ENCODE peak calls at places on chromosomes 6 and 20, in ten cellular contexts. One of them, this sample, is unnamed.
A peak's percentile ranks its signal among the peaks of the same experiment; 100 is the strongest.

GRCh38 chr6:115969207-115969929 is 91.3 kb downstream of the FRK start:
- DNase-seq in posterior vena cava: no peak
- DNase-seq in fibroblast of pulmonary artery: peak; percentile 7
- DNase-seq in CD4-positive, alpha-beta memory T cell: no peak
- DNase-seq in RWPE1: no peak
- DNase-seq in thoracic aorta: no peak
- DNase-seq in stimulated activated CD4-positive, alpha-beta T cell treated with anti-CD3 and anti-CD28 coated beads, Interleukin-15, amount 100 ng/mL, for 1 hour: no peak
- DNase-seq in stromal cell of bone marrow: no peak
- DNase-seq in NB4: no peak
- DNase-seq in body of pancreas: no peak
- DNase-seq in this sample: no peak

GRCh38 chr6:41280658-41281057 is 5.8 kb downstream of the TREM1 start:
- DNase-seq in posterior vena cava: no peak
- DNase-seq in fibroblast of pulmonary artery: no peak
- DNase-seq in CD4-positive, alpha-beta memory T cell: no peak
- DNase-seq in RWPE1: no peak
- DNase-seq in thoracic aorta: no peak
- DNase-seq in stimulated activated CD4-positive, alpha-beta T cell treated with anti-CD3 and anti-CD28 coated beads, Interleukin-15, amount 100 ng/mL, for 1 hour: no peak
- DNase-seq in stromal cell of bone marrow: no peak
- DNase-seq in NB4: peak; percentile 42
- DNase-seq in body of pancreas: no peak
- DNase-seq in this sample: no peak

GRCh38 chr6:125095501-125096301 is 57.9 kb upstream of the TPD52L1 start:
- DNase-seq in posterior vena cava: no peak
- DNase-seq in fibroblast of pulmonary artery: peak; percentile 91
- DNase-seq in CD4-positive, alpha-beta memory T cell: no peak
- DNase-seq in RWPE1: no peak
- DNase-seq in thoracic aorta: no peak
- DNase-seq in stimulated activated CD4-positive, alpha-beta T cell treated with anti-CD3 and anti-CD28 coated beads, Interleukin-15, amount 100 ng/mL, for 1 hour: no peak
- DNase-seq in stromal cell of bone marrow: peak; percentile 43
- DNase-seq in NB4: no peak
- DNase-seq in body of pancreas: no peak
- DNase-seq in this sample: no peak

GRCh38 chr6:161091972-161092701 is 100.6 kb downstream of the MAP3K4 start:
- DNase-seq in posterior vena cava: no peak
- DNase-seq in fibroblast of pulmonary artery: no peak
- DNase-seq in CD4-positive, alpha-beta memory T cell: no peak
- DNase-seq in RWPE1: peak; percentile 50
- DNase-seq in thoracic aorta: no peak
- DNase-seq in stimulated activated CD4-positive, alpha-beta T cell treated with anti-CD3 and anti-CD28 coated beads, Interleukin-15, amount 100 ng/mL, for 1 hour: no peak
- DNase-seq in stromal cell of bone marrow: no peak
- DNase-seq in NB4: no peak
- DNase-seq in body of pancreas: no peak
- DNase-seq in this sample: no peak

GRCh38 chr20:44703183-44703925 is 11.8 kb upstream of the CCN5 start:
- DNase-seq in posterior vena cava: no peak
- DNase-seq in fibroblast of pulmonary artery: no peak
- DNase-seq in CD4-positive, alpha-beta memory T cell: no peak
- DNase-seq in RWPE1: no peak
- DNase-seq in thoracic aorta: no peak
- DNase-seq in stimulated activated CD4-positive, alpha-beta T cell treated with anti-CD3 and anti-CD28 coated beads, Interleukin-15, amount 100 ng/mL, for 1 hour: no peak
- DNase-seq in stromal cell of bone marrow: no peak
- DNase-seq in NB4: no peak
- DNase-seq in body of pancreas: no peak
- DNase-seq in this sample: no peak

GRCh38 chr6:12137480-12137879 is 125.4 kb downstream of the HIVEP1 start:
- DNase-seq in posterior vena cava: peak; percentile 77
- DNase-seq in fibroblast of pulmonary artery: peak; percentile 92
- DNase-seq in CD4-positive, alpha-beta memory T cell: no peak
- DNase-seq in RWPE1: no peak
- DNase-seq in thoracic aorta: peak; percentile 53
- DNase-seq in stimulated activated CD4-positive, alpha-beta T cell treated with anti-CD3 and anti-CD28 coated beads, Interleukin-15, amount 100 ng/mL, for 1 hour: no peak
- DNase-seq in stromal cell of bone marrow: peak; percentile 71
- DNase-seq in NB4: peak; percentile 12
- DNase-seq in body of pancreas: peak; percentile 74
- DNase-seq in this sample: no peak

GRCh38 chr20:34894723-34895122 is 18.3 kb downstream of the ACSS2 start:
- DNase-seq in posterior vena cava: no peak
- DNase-seq in fibroblast of pulmonary artery: no peak
- DNase-seq in CD4-positive, alpha-beta memory T cell: no peak
- DNase-seq in RWPE1: no peak
- DNase-seq in thoracic aorta: no peak
- DNase-seq in stimulated activated CD4-positive, alpha-beta T cell treated with anti-CD3 and anti-CD28 coated beads, Interleukin-15, amount 100 ng/mL, for 1 hour: no peak
- DNase-seq in stromal cell of bone marrow: no peak
- DNase-seq in NB4: no peak
- DNase-seq in body of pancreas: no peak
- DNase-seq in this sample: no peak

GRCh38 chr6:140073456-140073855 is 699.0 kb upstream of the CITED2 start:
- DNase-seq in posterior vena cava: no peak
- DNase-seq in fibroblast of pulmonary artery: peak; percentile 96
- DNase-seq in CD4-positive, alpha-beta memory T cell: no peak
- DNase-seq in RWPE1: no peak
- DNase-seq in thoracic aorta: no peak
- DNase-seq in stimulated activated CD4-positive, alpha-beta T cell treated with anti-CD3 and anti-CD28 coated beads, Interleukin-15, amount 100 ng/mL, for 1 hour: no peak
- DNase-seq in stromal cell of bone marrow: no peak
- DNase-seq in NB4: peak; percentile 18
- DNase-seq in body of pancreas: no peak
- DNase-seq in this sample: no peak

GRCh38 chr6:158607411-158608170 is 37.0 kb downstream of the DYNLT1 start:
- DNase-seq in posterior vena cava: no peak
- DNase-seq in fibroblast of pulmonary artery: no peak
- DNase-seq in CD4-positive, alpha-beta memory T cell: no peak
- DNase-seq in RWPE1: no peak
- DNase-seq in thoracic aorta: no peak
- DNase-seq in stimulated activated CD4-positive, alpha-beta T cell treated with anti-CD3 and anti-CD28 coated beads, Interleukin-15, amount 100 ng/mL, for 1 hour: no peak
- DNase-seq in stromal cell of bone marrow: no peak
- DNase-seq in NB4: no peak
- DNase-seq in body of pancreas: no peak
- DNase-seq in this sample: no peak

GRCh38 chr20:32195581-32195980 is 12.0 kb downstream of the PLAGL2 start:
- DNase-seq in posterior vena cava: no peak
- DNase-seq in fibroblast of pulmonary artery: no peak
- DNase-seq in CD4-positive, alpha-beta memory T cell: no peak
- DNase-seq in RWPE1: no peak
- DNase-seq in thoracic aorta: no peak
- DNase-seq in stimulated activated CD4-positive, alpha-beta T cell treated with anti-CD3 and anti-CD28 coated beads, Interleukin-15, amount 100 ng/mL, for 1 hour: no peak
- DNase-seq in stromal cell of bone marrow: no peak
- DNase-seq in NB4: no peak
- DNase-seq in body of pancreas: peak; percentile 56
- DNase-seq in this sample: no peak

GRCh38 chr6:79431469-79431868 is 105.8 kb downstream of the LCA5 start:
- DNase-seq in posterior vena cava: no peak
- DNase-seq in fibroblast of pulmonary artery: no peak
- DNase-seq in CD4-positive, alpha-beta memory T cell: no peak
- DNase-seq in RWPE1: no peak
- DNase-seq in thoracic aorta: no peak
- DNase-seq in stimulated activated CD4-positive, alpha-beta T cell treated with anti-CD3 and anti-CD28 coated beads, Interleukin-15, amount 100 ng/mL, for 1 hour: no peak
- DNase-seq in stromal cell of bone marrow: no peak
- DNase-seq in NB4: no peak
- DNase-seq in body of pancreas: no peak
- DNase-seq in this sample: no peak

GRCh38 chr20:17565164-17565845 is 4.6 kb upstream of the DSTN start:
- DNase-seq in posterior vena cava: no peak
- DNase-seq in fibroblast of pulmonary artery: no peak
- DNase-seq in CD4-positive, alpha-beta memory T cell: no peak
- DNase-seq in RWPE1: no peak
- DNase-seq in thoracic aorta: no peak
- DNase-seq in stimulated activated CD4-positive, alpha-beta T cell treated with anti-CD3 and anti-CD28 coated beads, Interleukin-15, amount 100 ng/mL, for 1 hour: no peak
- DNase-seq in stromal cell of bone marrow: no peak
- DNase-seq in NB4: no peak
- DNase-seq in body of pancreas: no peak
- DNase-seq in this sample: no peak

GRCh38 chr6:12208190-12208589 is 82.0 kb upstream of the EDN1 start:
- DNase-seq in posterior vena cava: no peak
- DNase-seq in fibroblast of pulmonary artery: peak; percentile 61
- DNase-seq in CD4-positive, alpha-beta memory T cell: no peak
- DNase-seq in RWPE1: peak; percentile 51
- DNase-seq in thoracic aorta: no peak
- DNase-seq in stimulated activated CD4-positive, alpha-beta T cell treated with anti-CD3 and anti-CD28 coated beads, Interleukin-15, amount 100 ng/mL, for 1 hour: no peak
- DNase-seq in stromal cell of bone marrow: no peak
- DNase-seq in NB4: peak; percentile 88
- DNase-seq in body of pancreas: no peak
- DNase-seq in this sample: no peak

GRCh38 chr6:125753218-125753936 is 3.9 kb downstream of the HEY2 start:
- DNase-seq in posterior vena cava: no peak
- DNase-seq in fibroblast of pulmonary artery: peak; percentile 67
- DNase-seq in CD4-positive, alpha-beta memory T cell: peak; percentile 35
- DNase-seq in RWPE1: no peak
- DNase-seq in thoracic aorta: no peak
- DNase-seq in stimulated activated CD4-positive, alpha-beta T cell treated with anti-CD3 and anti-CD28 coated beads, Interleukin-15, amount 100 ng/mL, for 1 hour: no peak
- DNase-seq in stromal cell of bone marrow: no peak
- DNase-seq in NB4: peak; percentile 45
- DNase-seq in body of pancreas: peak; percentile 57
- DNase-seq in this sample: no peak

GRCh38 chr20:50418890-50419642 is 91.1 kb upstream of the PTPN1 start:
- DNase-seq in posterior vena cava: no peak
- DNase-seq in fibroblast of pulmonary artery: no peak
- DNase-seq in CD4-positive, alpha-beta memory T cell: no peak
- DNase-seq in RWPE1: no peak
- DNase-seq in thoracic aorta: no peak
- DNase-seq in stimulated activated CD4-positive, alpha-beta T cell treated with anti-CD3 and anti-CD28 coated beads, Interleukin-15, amount 100 ng/mL, for 1 hour: no peak
- DNase-seq in stromal cell of bone marrow: no peak
- DNase-seq in NB4: no peak
- DNase-seq in body of pancreas: peak; percentile 44
- DNase-seq in this sample: no peak

GRCh38 chr20:50635676-50636600 is 55.4 kb downstream of the RIPOR3 start:
- DNase-seq in posterior vena cava: peak; percentile 84
- DNase-seq in fibroblast of pulmonary artery: peak; percentile 82
- DNase-seq in CD4-positive, alpha-beta memory T cell: peak; percentile 33
- DNase-seq in RWPE1: peak; percentile 94
- DNase-seq in thoracic aorta: no peak
- DNase-seq in stimulated activated CD4-positive, alpha-beta T cell treated with anti-CD3 and anti-CD28 coated beads, Interleukin-15, amount 100 ng/mL, for 1 hour: peak; percentile 41
- DNase-seq in stromal cell of bone marrow: no peak
- DNase-seq in NB4: peak; percentile 84
- DNase-seq in body of pancreas: peak; percentile 76
- DNase-seq in this sample: no peak

GRCh38 chr6:136586295-136586694 is 36.1 kb upstream of the MAP7 start:
- DNase-seq in posterior vena cava: no peak
- DNase-seq in fibroblast of pulmonary artery: peak; percentile 93
- DNase-seq in CD4-positive, alpha-beta memory T cell: no peak
- DNase-seq in RWPE1: no peak
- DNase-seq in thoracic aorta: no peak
- DNase-seq in stimulated activated CD4-positive, alpha-beta T cell treated with anti-CD3 and anti-CD28 coated beads, Interleukin-15, amount 100 ng/mL, for 1 hour: no peak
- DNase-seq in stromal cell of bone marrow: peak; percentile 82
- DNase-seq in NB4: no peak
- DNase-seq in body of pancreas: no peak
- DNase-seq in this sample: no peak

GRCh38 chr6:170049641-170050491 is 241.0 kb downstream of the DLL1 start:
- DNase-seq in posterior vena cava: peak; percentile 85
- DNase-seq in fibroblast of pulmonary artery: peak; percentile 47
- DNase-seq in CD4-positive, alpha-beta memory T cell: no peak
- DNase-seq in RWPE1: no peak
- DNase-seq in thoracic aorta: no peak
- DNase-seq in stimulated activated CD4-positive, alpha-beta T cell treated with anti-CD3 and anti-CD28 coated beads, Interleukin-15, amount 100 ng/mL, for 1 hour: no peak
- DNase-seq in stromal cell of bone marrow: peak; percentile 10
- DNase-seq in NB4: peak; percentile 93
- DNase-seq in body of pancreas: peak; percentile 65
- DNase-seq in this sample: peak; percentile 80

GRCh38 chr6:131909408-131910218 is 41.6 kb downstream of the CCN2 start:
- DNase-seq in posterior vena cava: no peak
- DNase-seq in fibroblast of pulmonary artery: peak; percentile 79
- DNase-seq in CD4-positive, alpha-beta memory T cell: peak; percentile 73
- DNase-seq in RWPE1: peak; percentile 40
- DNase-seq in thoracic aorta: peak; percentile 54
- DNase-seq in stimulated activated CD4-positive, alpha-beta T cell treated with anti-CD3 and anti-CD28 coated beads, Interleukin-15, amount 100 ng/mL, for 1 hour: peak; percentile 17
- DNase-seq in stromal cell of bone marrow: peak; percentile 61
- DNase-seq in NB4: peak; percentile 67
- DNase-seq in body of pancreas: peak; percentile 78
- DNase-seq in this sample: no peak

GRCh38 chr6:158756126-158756525 is 63.0 kb downstream of the EZR start:
- DNase-seq in posterior vena cava: no peak
- DNase-seq in fibroblast of pulmonary artery: no peak
- DNase-seq in CD4-positive, alpha-beta memory T cell: no peak
- DNase-seq in RWPE1: peak; percentile 54
- DNase-seq in thoracic aorta: no peak
- DNase-seq in stimulated activated CD4-positive, alpha-beta T cell treated with anti-CD3 and anti-CD28 coated beads, Interleukin-15, amount 100 ng/mL, for 1 hour: no peak
- DNase-seq in stromal cell of bone marrow: no peak
- DNase-seq in NB4: no peak
- DNase-seq in body of pancreas: no peak
- DNase-seq in this sample: no peak

GRCh38 chr6:83474309-83474708 is 38.0 kb upstream of the PRSS35 start:
- DNase-seq in posterior vena cava: no peak
- DNase-seq in fibroblast of pulmonary artery: peak; percentile 12
- DNase-seq in CD4-positive, alpha-beta memory T cell: no peak
- DNase-seq in RWPE1: no peak
- DNase-seq in thoracic aorta: no peak
- DNase-seq in stimulated activated CD4-positive, alpha-beta T cell treated with anti-CD3 and anti-CD28 coated beads, Interleukin-15, amount 100 ng/mL, for 1 hour: no peak
- DNase-seq in stromal cell of bone marrow: no peak
- DNase-seq in NB4: no peak
- DNase-seq in body of pancreas: no peak
- DNase-seq in this sample: no peak

GRCh38 chr6:89495961-89496535 is 63.1 kb downstream of the ANKRD6 start:
- DNase-seq in posterior vena cava: no peak
- DNase-seq in fibroblast of pulmonary artery: no peak
- DNase-seq in CD4-positive, alpha-beta memory T cell: no peak
- DNase-seq in RWPE1: no peak
- DNase-seq in thoracic aorta: no peak
- DNase-seq in stimulated activated CD4-positive, alpha-beta T cell treated with anti-CD3 and anti-CD28 coated beads, Interleukin-15, amount 100 ng/mL, for 1 hour: no peak
- DNase-seq in stromal cell of bone marrow: no peak
- DNase-seq in NB4: no peak
- DNase-seq in body of pancreas: no peak
- DNase-seq in this sample: no peak

GRCh38 chr20:38854654-38855066 is 49.2 kb downstream of the PPP1R16B start:
- DNase-seq in posterior vena cava: no peak
- DNase-seq in fibroblast of pulmonary artery: no peak
- DNase-seq in CD4-positive, alpha-beta memory T cell: no peak
- DNase-seq in RWPE1: no peak
- DNase-seq in thoracic aorta: no peak
- DNase-seq in stimulated activated CD4-positive, alpha-beta T cell treated with anti-CD3 and anti-CD28 coated beads, Interleukin-15, amount 100 ng/mL, for 1 hour: no peak
- DNase-seq in stromal cell of bone marrow: no peak
- DNase-seq in NB4: no peak
- DNase-seq in body of pancreas: no peak
- DNase-seq in this sample: no peak